ENCODE peak calls at places on chromosomes 11 and 22, in eight cellular contexts. One of them, this sample, is unnamed.

GRCh38 chr22:39353346-39353745 is 3.6 kb downstream of the SYNGR1 start:
- DNase-seq in Kasumi-1: no peak
- DNase-seq in activated CD8-positive, alpha-beta memory T cell treated with anti-CD3 and anti-CD28 coated beads for 24 hours: no peak
- DNase-seq in fibroblast of mammary gland: peak; percentile 14
- DNase-seq in GM12865: no peak
- DNase-seq in NCI-H1092 treated with DMSO at 0.1 percent for 48 hours: no peak
- DNase-seq in nephron progenitor cell: no peak
- DNase-seq in left ventricle myocardium inferior: no peak
- DNase-seq in this sample: no peak

GRCh38 chr22:45248832-45249561 is 8.3 kb upstream of the KIAA0930 start:
- DNase-seq in Kasumi-1: no peak
- DNase-seq in NCI-H1092 treated with DMSO at 0.1 percent for 48 hours: no peak
- DNase-seq in activated CD8-positive, alpha-beta memory T cell treated with anti-CD3 and anti-CD28 coated beads for 24 hours: no peak
- DNase-seq in GM12865: peak; percentile 87
- DNase-seq in left ventricle myocardium inferior: no peak
- DNase-seq in fibroblast of mammary gland: no peak
- DNase-seq in nephron progenitor cell: no peak
- DNase-seq in this sample: no peak

GRCh38 chr11:63532150-63532549 is 4.5 kb upstream of the PLAAT4 start:
- DNase-seq in activated CD8-positive, alpha-beta memory T cell treated with anti-CD3 and anti-CD28 coated beads for 24 hours: no peak
- DNase-seq in fibroblast of mammary gland: no peak
- DNase-seq in NCI-H1092 treated with DMSO at 0.1 percent for 48 hours: no peak
- DNase-seq in Kasumi-1: no peak
- DNase-seq in nephron progenitor cell: no peak
- DNase-seq in left ventricle myocardium inferior: no peak
- DNase-seq in GM12865: no peak
- DNase-seq in this sample: no peak

GRCh38 chr11:30595929-30596328 is 9.8 kb upstream of the MPPED2 start:
- DNase-seq in activated CD8-positive, alpha-beta memory T cell treated with anti-CD3 and anti-CD28 coated beads for 24 hours: no peak
- DNase-seq in NCI-H1092 treated with DMSO at 0.1 percent for 48 hours: no peak
- DNase-seq in Kasumi-1: no peak
- DNase-seq in GM12865: no peak
- DNase-seq in fibroblast of mammary gland: no peak
- DNase-seq in nephron progenitor cell: no peak
- DNase-seq in left ventricle myocardium inferior: no peak
- DNase-seq in this sample: no peak

GRCh38 chr11:121012091-121012490 is 11.8 kb upstream of the TBCEL start:
- DNase-seq in NCI-H1092 treated with DMSO at 0.1 percent for 48 hours: no peak
- DNase-seq in fibroblast of mammary gland: no peak
- DNase-seq in nephron progenitor cell: no peak
- DNase-seq in activated CD8-positive, alpha-beta memory T cell treated with anti-CD3 and anti-CD28 coated beads for 24 hours: no peak
- DNase-seq in GM12865: no peak
- DNase-seq in Kasumi-1: no peak
- DNase-seq in left ventricle myocardium inferior: no peak
- DNase-seq in this sample: no peak

GRCh38 chr11:76648061-76648460 is 22.5 kb downstream of the LRRC32 start:
- DNase-seq in fibroblast of mammary gland: no peak
- DNase-seq in Kasumi-1: no peak
- DNase-seq in GM12865: no peak
- DNase-seq in nephron progenitor cell: no peak
- DNase-seq in NCI-H1092 treated with DMSO at 0.1 percent for 48 hours: no peak
- DNase-seq in activated CD8-positive, alpha-beta memory T cell treated with anti-CD3 and anti-CD28 coated beads for 24 hours: peak; percentile 21
- DNase-seq in left ventricle myocardium inferior: no peak
- DNase-seq in this sample: no peak

GRCh38 chr11:111269146-111269868 is 23.8 kb downstream of the POU2AF2 start:
- DNase-seq in GM12865: no peak
- DNase-seq in Kasumi-1: no peak
- DNase-seq in activated CD8-positive, alpha-beta memory T cell treated with anti-CD3 and anti-CD28 coated beads for 24 hours: no peak
- DNase-seq in nephron progenitor cell: no peak
- DNase-seq in left ventricle myocardium inferior: no peak
- DNase-seq in NCI-H1092 treated with DMSO at 0.1 percent for 48 hours: no peak
- DNase-seq in fibroblast of mammary gland: no peak
- DNase-seq in this sample: no peak

GRCh38 chr11:122781378-122782040 is 56.8 kb upstream of the CRTAM start:
- DNase-seq in activated CD8-positive, alpha-beta memory T cell treated with anti-CD3 and anti-CD28 coated beads for 24 hours: peak; percentile 92
- DNase-seq in fibroblast of mammary gland: peak; percentile 92
- DNase-seq in NCI-H1092 treated with DMSO at 0.1 percent for 48 hours: peak; percentile 89
- DNase-seq in GM12865: peak; percentile 76
- DNase-seq in nephron progenitor cell: peak; percentile 91
- DNase-seq in left ventricle myocardium inferior: peak; percentile 86
- DNase-seq in Kasumi-1: peak; percentile 79
- DNase-seq in this sample: peak; percentile 65

GRCh38 chr11:35260342-35260985 is 121.5 kb downstream of the CD44 start:
- DNase-seq in GM12865: no peak
- DNase-seq in activated CD8-positive, alpha-beta memory T cell treated with anti-CD3 and anti-CD28 coated beads for 24 hours: no peak
- DNase-seq in NCI-H1092 treated with DMSO at 0.1 percent for 48 hours: no peak
- DNase-seq in left ventricle myocardium inferior: no peak
- DNase-seq in fibroblast of mammary gland: peak; percentile 91
- DNase-seq in nephron progenitor cell: no peak
- DNase-seq in Kasumi-1: no peak
- DNase-seq in this sample: no peak

GRCh38 chr11:76455331-76455730 is 10.5 kb downstream of the EMSY start:
- DNase-seq in GM12865: no peak
- DNase-seq in NCI-H1092 treated with DMSO at 0.1 percent for 48 hours: no peak
- DNase-seq in activated CD8-positive, alpha-beta memory T cell treated with anti-CD3 and anti-CD28 coated beads for 24 hours: no peak
- DNase-seq in nephron progenitor cell: peak; percentile 50
- DNase-seq in left ventricle myocardium inferior: no peak
- DNase-seq in fibroblast of mammary gland: no peak
- DNase-seq in Kasumi-1: no peak
- DNase-seq in this sample: no peak

GRCh38 chr11:109514313-109515018 is 92.5 kb downstream of the C11orf87 start:
- DNase-seq in left ventricle myocardium inferior: no peak
- DNase-seq in NCI-H1092 treated with DMSO at 0.1 percent for 48 hours: no peak
- DNase-seq in fibroblast of mammary gland: no peak
- DNase-seq in GM12865: no peak
- DNase-seq in Kasumi-1: peak; percentile 15
- DNase-seq in activated CD8-positive, alpha-beta memory T cell treated with anti-CD3 and anti-CD28 coated beads for 24 hours: no peak
- DNase-seq in nephron progenitor cell: no peak
- DNase-seq in this sample: no peak